ENCODE peak calls at places on chromosomes 5 and 9, in ten cellular contexts. One of them, this sample, is unnamed.

GRCh38 chr5:113581388-113581787 is 67.9 kb downstream of the YTHDC2 start:
- DNase-seq in AML-193: no peak
- DNase-seq in AG08395: no peak
- DNase-seq in GM12865: no peak
- DNase-seq in brain microvascular endothelial cell: no peak
- DNase-seq in NCI-H2029: no peak
- DNase-seq in right lobe of liver: no peak
- DNase-seq in lung microvascular endothelial cell: no peak
- DNase-seq in hepatic stellate cell: no peak
- DNase-seq in lower lobe of right lung: no peak
- DNase-seq in this sample: no peak

GRCh38 chr5:172786736-172787462 is 15.9 kb upstream of the DUSP1 start:
- DNase-seq in lower lobe of right lung: peak; percentile 40
- DNase-seq in lung microvascular endothelial cell: no peak
- DNase-seq in NCI-H2029: no peak
- DNase-seq in brain microvascular endothelial cell: no peak
- DNase-seq in right lobe of liver: peak; percentile 64
- DNase-seq in GM12865: no peak
- DNase-seq in AG08395: no peak
- DNase-seq in hepatic stellate cell: no peak
- DNase-seq in AML-193: no peak
- DNase-seq in this sample: no peak

GRCh38 chr5:137751869-137752491 is 2.2 kb downstream of the HNRNPA0 start:
- DNase-seq in right lobe of liver: no peak
- DNase-seq in AML-193: peak; percentile 60
- DNase-seq in NCI-H2029: peak; percentile 43
- DNase-seq in AG08395: peak; percentile 57
- DNase-seq in lower lobe of right lung: no peak
- DNase-seq in GM12865: peak; percentile 51
- DNase-seq in brain microvascular endothelial cell: peak; percentile 35
- DNase-seq in lung microvascular endothelial cell: peak; percentile 81
- DNase-seq in hepatic stellate cell: peak; percentile 40
- DNase-seq in this sample: peak; percentile 44

GRCh38 chr5:68343421-68343826 is 127.9 kb downstream of the PIK3R1 start:
- DNase-seq in lung microvascular endothelial cell: peak; percentile 86
- DNase-seq in brain microvascular endothelial cell: peak; percentile 91
- DNase-seq in lower lobe of right lung: no peak
- DNase-seq in right lobe of liver: no peak
- DNase-seq in NCI-H2029: no peak
- DNase-seq in AML-193: no peak
- DNase-seq in hepatic stellate cell: peak; percentile 53
- DNase-seq in GM12865: peak; percentile 67
- DNase-seq in AG08395: peak; percentile 91
- DNase-seq in this sample: no peak

GRCh38 chr5:32714836-32715235 is 3.7 kb downstream of the NPR3 start:
- DNase-seq in hepatic stellate cell: no peak
- DNase-seq in brain microvascular endothelial cell: no peak
- DNase-seq in GM12865: no peak
- DNase-seq in AG08395: no peak
- DNase-seq in right lobe of liver: no peak
- DNase-seq in AML-193: no peak
- DNase-seq in NCI-H2029: no peak
- DNase-seq in lower lobe of right lung: no peak
- DNase-seq in lung microvascular endothelial cell: no peak
- DNase-seq in this sample: no peak

GRCh38 chr5:75648712-75649111 is 37.5 kb downstream of the ANKDD1B start:
- DNase-seq in AML-193: no peak
- DNase-seq in brain microvascular endothelial cell: no peak
- DNase-seq in hepatic stellate cell: no peak
- DNase-seq in AG08395: no peak
- DNase-seq in lower lobe of right lung: no peak
- DNase-seq in NCI-H2029: no peak
- DNase-seq in right lobe of liver: no peak
- DNase-seq in GM12865: peak; percentile 67
- DNase-seq in lung microvascular endothelial cell: no peak
- DNase-seq in this sample: no peak

GRCh38 chr5:69368458-69369368 is 607 bp downstream of the AK6 start:
- DNase-seq in lung microvascular endothelial cell: peak; percentile 45
- DNase-seq in brain microvascular endothelial cell: peak; percentile 15
- DNase-seq in AG08395: peak; percentile 65
- DNase-seq in AML-193: no peak
- DNase-seq in right lobe of liver: no peak
- DNase-seq in hepatic stellate cell: peak; percentile 66
- DNase-seq in GM12865: no peak
- DNase-seq in lower lobe of right lung: no peak
- DNase-seq in NCI-H2029: peak; percentile 58
- DNase-seq in this sample: no peak

GRCh38 chr5:178483620-178484019 is 106.6 kb downstream of the COL23A1 start:
- DNase-seq in right lobe of liver: no peak
- DNase-seq in lower lobe of right lung: peak; percentile 74
- DNase-seq in hepatic stellate cell: no peak
- DNase-seq in lung microvascular endothelial cell: no peak
- DNase-seq in NCI-H2029: no peak
- DNase-seq in AG08395: no peak
- DNase-seq in brain microvascular endothelial cell: no peak
- DNase-seq in AML-193: peak; percentile 85
- DNase-seq in GM12865: peak; percentile 10
- DNase-seq in this sample: no peak

GRCh38 chr9:14654932-14655331 is 38.3 kb downstream of the ZDHHC21 start:
- DNase-seq in brain microvascular endothelial cell: no peak
- DNase-seq in AG08395: no peak
- DNase-seq in NCI-H2029: no peak
- DNase-seq in right lobe of liver: no peak
- DNase-seq in GM12865: no peak
- DNase-seq in lung microvascular endothelial cell: peak; percentile 12
- DNase-seq in hepatic stellate cell: no peak
- DNase-seq in AML-193: no peak
- DNase-seq in lower lobe of right lung: no peak
- DNase-seq in this sample: no peak

GRCh38 chr5:178203670-178204204 is 596 bp upstream of the HNRNPAB start:
- DNase-seq in AML-193: no peak
- DNase-seq in NCI-H2029: no peak
- DNase-seq in hepatic stellate cell: no peak
- DNase-seq in brain microvascular endothelial cell: no peak
- DNase-seq in GM12865: no peak
- DNase-seq in right lobe of liver: no peak
- DNase-seq in lower lobe of right lung: no peak
- DNase-seq in AG08395: no peak
- DNase-seq in lung microvascular endothelial cell: no peak
- DNase-seq in this sample: no peak

GRCh38 chr5:36759117-36759516 is 117.5 kb upstream of the NIPBL start:
- DNase-seq in AML-193: no peak
- DNase-seq in lower lobe of right lung: no peak
- DNase-seq in brain microvascular endothelial cell: no peak
- DNase-seq in GM12865: no peak
- DNase-seq in hepatic stellate cell: no peak
- DNase-seq in lung microvascular endothelial cell: no peak
- DNase-seq in NCI-H2029: no peak
- DNase-seq in right lobe of liver: no peak
- DNase-seq in AG08395: no peak
- DNase-seq in this sample: no peak

GRCh38 chr5:144778546-144778945 is 607.9 kb downstream of the KCTD16 start:
- DNase-seq in GM12865: no peak
- DNase-seq in lung microvascular endothelial cell: no peak
- DNase-seq in right lobe of liver: no peak
- DNase-seq in lower lobe of right lung: no peak
- DNase-seq in brain microvascular endothelial cell: no peak
- DNase-seq in AML-193: no peak
- DNase-seq in hepatic stellate cell: no peak
- DNase-seq in NCI-H2029: no peak
- DNase-seq in AG08395: no peak
- DNase-seq in this sample: no peak

GRCh38 chr9:130887494-130888144 is 9.0 kb downstream of the QRFP start:
- DNase-seq in GM12865: no peak
- DNase-seq in right lobe of liver: no peak
- DNase-seq in lower lobe of right lung: no peak
- DNase-seq in lung microvascular endothelial cell: no peak
- DNase-seq in brain microvascular endothelial cell: no peak
- DNase-seq in NCI-H2029: no peak
- DNase-seq in hepatic stellate cell: no peak
- DNase-seq in AG08395: no peak
- DNase-seq in AML-193: no peak
- DNase-seq in this sample: no peak

GRCh38 chr5:127804886-127805426 is 101.8 kb downstream of the CCDC192 start:
- DNase-seq in brain microvascular endothelial cell: no peak
- DNase-seq in hepatic stellate cell: peak; percentile 5
- DNase-seq in AML-193: no peak
- DNase-seq in NCI-H2029: no peak
- DNase-seq in AG08395: no peak
- DNase-seq in lower lobe of right lung: no peak
- DNase-seq in right lobe of liver: no peak
- DNase-seq in GM12865: no peak
- DNase-seq in lung microvascular endothelial cell: peak; percentile 33
- DNase-seq in this sample: no peak

GRCh38 chr5:123785160-123786001 is 273.4 kb downstream of the CSNK1G3 start:
- DNase-seq in right lobe of liver: no peak
- DNase-seq in AG08395: peak; percentile 40
- DNase-seq in lung microvascular endothelial cell: no peak
- DNase-seq in GM12865: no peak
- DNase-seq in AML-193: no peak
- DNase-seq in brain microvascular endothelial cell: peak; percentile 11
- DNase-seq in lower lobe of right lung: no peak
- DNase-seq in NCI-H2029: peak; percentile 92
- DNase-seq in hepatic stellate cell: peak; percentile 2
- DNase-seq in this sample: no peak

GRCh38 chr5:145295236-145295635 is 539.9 kb downstream of the PRELID2 start:
- DNase-seq in NCI-H2029: no peak
- DNase-seq in right lobe of liver: no peak
- DNase-seq in hepatic stellate cell: no peak
- DNase-seq in AML-193: no peak
- DNase-seq in brain microvascular endothelial cell: no peak
- DNase-seq in GM12865: no peak
- DNase-seq in lower lobe of right lung: no peak
- DNase-seq in lung microvascular endothelial cell: no peak
- DNase-seq in AG08395: no peak
- DNase-seq in this sample: no peak

GRCh38 chr9:16191691-16192402 is 639.0 kb downstream of the CCDC171 start:
- DNase-seq in NCI-H2029: no peak
- DNase-seq in lower lobe of right lung: peak; percentile 79
- DNase-seq in AML-193: peak; percentile 19
- DNase-seq in hepatic stellate cell: peak; percentile 82
- DNase-seq in brain microvascular endothelial cell: peak; percentile 94
- DNase-seq in lung microvascular endothelial cell: peak; percentile 67
- DNase-seq in right lobe of liver: peak; percentile 80
- DNase-seq in AG08395: peak; percentile 70
- DNase-seq in GM12865: peak; percentile 68
- DNase-seq in this sample: peak; percentile 88

GRCh38 chr5:148397968-148398595 is 14.3 kb downstream of the FBXO38 start:
- DNase-seq in brain microvascular endothelial cell: no peak
- DNase-seq in NCI-H2029: peak; percentile 76
- DNase-seq in lower lobe of right lung: no peak
- DNase-seq in AML-193: peak; percentile 50
- DNase-seq in hepatic stellate cell: no peak
- DNase-seq in lung microvascular endothelial cell: no peak
- DNase-seq in AG08395: no peak
- DNase-seq in right lobe of liver: no peak
- DNase-seq in GM12865: no peak
- DNase-seq in this sample: no peak

GRCh38 chr5:143331956-143332355 is 71.5 kb downstream of the NR3C1 start:
- DNase-seq in hepatic stellate cell: no peak
- DNase-seq in brain microvascular endothelial cell: no peak
- DNase-seq in lower lobe of right lung: no peak
- DNase-seq in NCI-H2029: no peak
- DNase-seq in GM12865: no peak
- DNase-seq in right lobe of liver: no peak
- DNase-seq in lung microvascular endothelial cell: peak; percentile 15
- DNase-seq in AG08395: no peak
- DNase-seq in AML-193: no peak
- DNase-seq in this sample: no peak

GRCh38 chr9:138022756-138023393 is 145.3 kb downstream of the CACNA1B start:
- DNase-seq in right lobe of liver: no peak
- DNase-seq in AML-193: no peak
- DNase-seq in NCI-H2029: peak; percentile 28
- DNase-seq in AG08395: no peak
- DNase-seq in hepatic stellate cell: no peak
- DNase-seq in lower lobe of right lung: peak; percentile 36
- DNase-seq in GM12865: no peak
- DNase-seq in lung microvascular endothelial cell: no peak
- DNase-seq in brain microvascular endothelial cell: no peak
- DNase-seq in this sample: no peak

GRCh38 chr9:71115448-71115975 is 5.9 kb downstream of the TRPM3 start:
- DNase-seq in NCI-H2029: no peak
- DNase-seq in AML-193: no peak
- DNase-seq in AG08395: no peak
- DNase-seq in brain microvascular endothelial cell: no peak
- DNase-seq in lower lobe of right lung: no peak
- DNase-seq in hepatic stellate cell: no peak
- DNase-seq in lung microvascular endothelial cell: no peak
- DNase-seq in GM12865: no peak
- DNase-seq in right lobe of liver: no peak
- DNase-seq in this sample: no peak

GRCh38 chr5:72599519-72600400 is 92.5 kb upstream of the ZNF366 start:
- DNase-seq in NCI-H2029: no peak
- DNase-seq in right lobe of liver: no peak
- DNase-seq in hepatic stellate cell: no peak
- DNase-seq in GM12865: no peak
- DNase-seq in AG08395: peak; percentile 43
- DNase-seq in lung microvascular endothelial cell: peak; percentile 71
- DNase-seq in lower lobe of right lung: no peak
- DNase-seq in brain microvascular endothelial cell: peak; percentile 51
- DNase-seq in AML-193: no peak
- DNase-seq in this sample: no peak

GRCh38 chr9:18478517-18479361 is 4.8 kb downstream of the ADAMTSL1 start:
- DNase-seq in hepatic stellate cell: no peak
- DNase-seq in lung microvascular endothelial cell: peak; percentile 33
- DNase-seq in lower lobe of right lung: no peak
- DNase-seq in AG08395: peak; percentile 68
- DNase-seq in right lobe of liver: no peak
- DNase-seq in AML-193: no peak
- DNase-seq in brain microvascular endothelial cell: peak; percentile 66
- DNase-seq in GM12865: no peak
- DNase-seq in NCI-H2029: no peak
- DNase-seq in this sample: no peak

GRCh38 chr9:110619831-110620230 is 40.3 kb upstream of the SVEP1 start:
- DNase-seq in NCI-H2029: no peak
- DNase-seq in GM12865: no peak
- DNase-seq in brain microvascular endothelial cell: peak; percentile 25
- DNase-seq in right lobe of liver: no peak
- DNase-seq in lower lobe of right lung: no peak
- DNase-seq in hepatic stellate cell: no peak
- DNase-seq in AML-193: no peak
- DNase-seq in lung microvascular endothelial cell: no peak
- DNase-seq in AG08395: peak; percentile 28
- DNase-seq in this sample: no peak

GRCh38 chr9:72349240-72349639 is 15.8 kb downstream of the ZFAND5 start:
- DNase-seq in AG08395: no peak
- DNase-seq in lower lobe of right lung: no peak
- DNase-seq in AML-193: no peak
- DNase-seq in hepatic stellate cell: no peak
- DNase-seq in GM12865: no peak
- DNase-seq in right lobe of liver: no peak
- DNase-seq in brain microvascular endothelial cell: no peak
- DNase-seq in NCI-H2029: no peak
- DNase-seq in lung microvascular endothelial cell: no peak
- DNase-seq in this sample: no peak

GRCh38 chr5:78776637-78777036 is 128.1 kb upstream of the LHFPL2 start:
- DNase-seq in hepatic stellate cell: no peak
- DNase-seq in GM12865: no peak
- DNase-seq in NCI-H2029: no peak
- DNase-seq in lower lobe of right lung: no peak
- DNase-seq in lung microvascular endothelial cell: no peak
- DNase-seq in brain microvascular endothelial cell: no peak
- DNase-seq in AG08395: no peak
- DNase-seq in AML-193: no peak
- DNase-seq in right lobe of liver: no peak
- DNase-seq in this sample: no peak

GRCh38 chr9:22416692-22417060 is 29.9 kb upstream of the DMRTA1 start:
- DNase-seq in lung microvascular endothelial cell: peak; percentile 41
- DNase-seq in brain microvascular endothelial cell: peak; percentile 24
- DNase-seq in hepatic stellate cell: no peak
- DNase-seq in AG08395: no peak
- DNase-seq in GM12865: no peak
- DNase-seq in lower lobe of right lung: no peak
- DNase-seq in AML-193: no peak
- DNase-seq in NCI-H2029: no peak
- DNase-seq in right lobe of liver: no peak
- DNase-seq in this sample: no peak

GRCh38 chr5:150111121-150111520 is 24.8 kb upstream of the CSF1R start:
- DNase-seq in brain microvascular endothelial cell: no peak
- DNase-seq in hepatic stellate cell: no peak
- DNase-seq in lung microvascular endothelial cell: no peak
- DNase-seq in NCI-H2029: no peak
- DNase-seq in AG08395: no peak
- DNase-seq in AML-193: no peak
- DNase-seq in GM12865: no peak
- DNase-seq in lower lobe of right lung: no peak
- DNase-seq in right lobe of liver: no peak
- DNase-seq in this sample: no peak